ENCODE peak calls at places on chromosomes 4 and X, in nine cellular contexts. One of them, this sample, is unnamed.
A peak's percentile ranks its signal among the peaks of the same experiment; 100 is the strongest.

GRCh38 chr4:47278631-47279030 is 184.9 kb downstream of the COMMD8 start:
- DNase-seq in HCT116: no peak
- DNase-seq in K562: no peak
- DNase-seq in HL-60: peak; percentile 6
- DNase-seq in GM23338: no peak
- DNase-seq in SK-N-SH: no peak
- DNase-seq in Panc1: no peak
- DNase-seq in HepG2: no peak
- DNase-seq in GM12878: no peak
- DNase-seq in this sample: no peak

GRCh38 chr4:94550352-94550751 is 98.6 kb downstream of the PDLIM5 start:
- DNase-seq in HCT116: no peak
- DNase-seq in K562: peak; percentile 39
- DNase-seq in HL-60: no peak
- DNase-seq in GM23338: no peak
- DNase-seq in SK-N-SH: no peak
- DNase-seq in Panc1: no peak
- DNase-seq in HepG2: no peak
- DNase-seq in GM12878: no peak
- DNase-seq in this sample: no peak

GRCh38 chrX:115311666-115312065 is 22.2 kb downstream of the LUZP4 start:
- DNase-seq in HCT116: no peak
- DNase-seq in K562: no peak
- DNase-seq in HL-60: no peak
- DNase-seq in GM23338: peak; percentile 66
- DNase-seq in SK-N-SH: peak; percentile 15
- DNase-seq in Panc1: no peak
- DNase-seq in HepG2: no peak
- DNase-seq in GM12878: no peak
- DNase-seq in this sample: no peak

GRCh38 chrX:11111038-11111851 is at the start of gene HCCS:
- DNase-seq in HCT116: peak; percentile 54
- DNase-seq in K562: peak; percentile 88
- DNase-seq in HL-60: peak; percentile 84
- DNase-seq in GM23338: peak; percentile 81
- DNase-seq in SK-N-SH: peak; percentile 91
- DNase-seq in Panc1: no peak
- DNase-seq in HepG2: peak; percentile 67
- DNase-seq in GM12878: peak; percentile 46
- DNase-seq in this sample: peak; percentile 83

GRCh38 chrX:12771445-12772069 is 19.7 kb upstream of the PRPS2 start:
- DNase-seq in HCT116: peak; percentile 44
- DNase-seq in K562: peak; percentile 65
- DNase-seq in HL-60: peak; percentile 63
- DNase-seq in GM23338: peak; percentile 72
- DNase-seq in SK-N-SH: peak; percentile 25
- DNase-seq in Panc1: no peak
- DNase-seq in HepG2: no peak
- DNase-seq in GM12878: peak; percentile 20
- DNase-seq in this sample: peak; percentile 27

GRCh38 chr4:177108708-177109107 is 201.0 kb upstream of the NEIL3 start:
- DNase-seq in HCT116: no peak
- DNase-seq in K562: no peak
- DNase-seq in HL-60: no peak
- DNase-seq in GM23338: peak; percentile 4
- DNase-seq in SK-N-SH: no peak
- DNase-seq in Panc1: no peak
- DNase-seq in HepG2: no peak
- DNase-seq in GM12878: no peak
- DNase-seq in this sample: peak; percentile 4

GRCh38 chr4:67713531-67714247 is 12.7 kb upstream of the UBA6 start:
- DNase-seq in HCT116: no peak
- DNase-seq in K562: peak; percentile 47
- DNase-seq in HL-60: no peak
- DNase-seq in GM23338: no peak
- DNase-seq in SK-N-SH: no peak
- DNase-seq in Panc1: no peak
- DNase-seq in HepG2: no peak
- DNase-seq in GM12878: no peak
- DNase-seq in this sample: peak; percentile 45

GRCh38 chr4:178917756-178918155 is 1475.5 kb upstream of the AGA start:
- DNase-seq in HCT116: no peak
- DNase-seq in K562: no peak
- DNase-seq in HL-60: no peak
- DNase-seq in GM23338: peak; percentile 73
- DNase-seq in SK-N-SH: no peak
- DNase-seq in Panc1: no peak
- DNase-seq in HepG2: no peak
- DNase-seq in GM12878: no peak
- DNase-seq in this sample: no peak

GRCh38 chrX:42992199-42992943 is 214.4 kb upstream of the PPP1R2C start:
- DNase-seq in HCT116: no peak
- DNase-seq in K562: no peak
- DNase-seq in HL-60: no peak
- DNase-seq in GM23338: peak; percentile 53
- DNase-seq in SK-N-SH: no peak
- DNase-seq in Panc1: no peak
- DNase-seq in HepG2: no peak
- DNase-seq in GM12878: no peak
- DNase-seq in this sample: no peak

GRCh38 chrX:20071511-20072079 is 45.1 kb downstream of the MAP7D2 start:
- DNase-seq in HCT116: no peak
- DNase-seq in K562: no peak
- DNase-seq in HL-60: no peak
- DNase-seq in GM23338: no peak
- DNase-seq in SK-N-SH: no peak
- DNase-seq in Panc1: no peak
- DNase-seq in HepG2: peak; percentile 23
- DNase-seq in GM12878: no peak
- DNase-seq in this sample: no peak

GRCh38 chr4:148434075-148434773 is 8.0 kb downstream of the NR3C2 start:
- DNase-seq in HCT116: no peak
- DNase-seq in K562: no peak
- DNase-seq in HL-60: no peak
- DNase-seq in GM23338: no peak
- DNase-seq in SK-N-SH: no peak
- DNase-seq in Panc1: no peak
- DNase-seq in HepG2: no peak
- DNase-seq in GM12878: no peak
- DNase-seq in this sample: no peak

GRCh38 chr4:41102360-41103092 is 111.8 kb downstream of the APBB2 start:
- DNase-seq in HCT116: no peak
- DNase-seq in K562: no peak
- DNase-seq in HL-60: no peak
- DNase-seq in GM23338: no peak
- DNase-seq in SK-N-SH: no peak
- DNase-seq in Panc1: no peak
- DNase-seq in HepG2: no peak
- DNase-seq in GM12878: no peak
- DNase-seq in this sample: no peak

GRCh38 chr4:26171953-26172352 is 148.9 kb upstream of the RBPJ start:
- DNase-seq in HCT116: no peak
- DNase-seq in K562: no peak
- DNase-seq in HL-60: no peak
- DNase-seq in GM23338: no peak
- DNase-seq in SK-N-SH: no peak
- DNase-seq in Panc1: no peak
- DNase-seq in HepG2: no peak
- DNase-seq in GM12878: no peak
- DNase-seq in this sample: no peak

GRCh38 chrX:118345401-118346257 is at the start of gene WDR44:
- DNase-seq in HCT116: peak; percentile 85
- DNase-seq in K562: peak; percentile 93
- DNase-seq in HL-60: peak; percentile 94
- DNase-seq in GM23338: peak; percentile 93
- DNase-seq in SK-N-SH: peak; percentile 88
- DNase-seq in Panc1: peak; percentile 93
- DNase-seq in HepG2: peak; percentile 89
- DNase-seq in GM12878: peak; percentile 82
- DNase-seq in this sample: peak; percentile 90

GRCh38 chr4:86967798-86968197 is 33.0 kb downstream of the AFF1 start:
- DNase-seq in HCT116: no peak
- DNase-seq in K562: no peak
- DNase-seq in HL-60: no peak
- DNase-seq in GM23338: no peak
- DNase-seq in SK-N-SH: no peak
- DNase-seq in Panc1: no peak
- DNase-seq in HepG2: no peak
- DNase-seq in GM12878: no peak
- DNase-seq in this sample: no peak

GRCh38 chrX:77628294-77629025 is 157.6 kb downstream of the ATRX start:
- DNase-seq in HCT116: no peak
- DNase-seq in K562: no peak
- DNase-seq in HL-60: no peak
- DNase-seq in GM23338: no peak
- DNase-seq in SK-N-SH: no peak
- DNase-seq in Panc1: no peak
- DNase-seq in HepG2: no peak
- DNase-seq in GM12878: no peak
- DNase-seq in this sample: no peak

GRCh38 chr4:172868271-172868670 is 300.3 kb upstream of the GALNT7 start:
- DNase-seq in HCT116: no peak
- DNase-seq in K562: no peak
- DNase-seq in HL-60: no peak
- DNase-seq in GM23338: peak; percentile 28
- DNase-seq in SK-N-SH: no peak
- DNase-seq in Panc1: no peak
- DNase-seq in HepG2: no peak
- DNase-seq in GM12878: no peak
- DNase-seq in this sample: no peak

GRCh38 chr4:6618386-6619115 is 21.9 kb upstream of the MRFAP1 start:
- DNase-seq in HCT116: no peak
- DNase-seq in K562: no peak
- DNase-seq in HL-60: no peak
- DNase-seq in GM23338: no peak
- DNase-seq in SK-N-SH: no peak
- DNase-seq in Panc1: no peak
- DNase-seq in HepG2: no peak
- DNase-seq in GM12878: no peak
- DNase-seq in this sample: no peak

DNA sequence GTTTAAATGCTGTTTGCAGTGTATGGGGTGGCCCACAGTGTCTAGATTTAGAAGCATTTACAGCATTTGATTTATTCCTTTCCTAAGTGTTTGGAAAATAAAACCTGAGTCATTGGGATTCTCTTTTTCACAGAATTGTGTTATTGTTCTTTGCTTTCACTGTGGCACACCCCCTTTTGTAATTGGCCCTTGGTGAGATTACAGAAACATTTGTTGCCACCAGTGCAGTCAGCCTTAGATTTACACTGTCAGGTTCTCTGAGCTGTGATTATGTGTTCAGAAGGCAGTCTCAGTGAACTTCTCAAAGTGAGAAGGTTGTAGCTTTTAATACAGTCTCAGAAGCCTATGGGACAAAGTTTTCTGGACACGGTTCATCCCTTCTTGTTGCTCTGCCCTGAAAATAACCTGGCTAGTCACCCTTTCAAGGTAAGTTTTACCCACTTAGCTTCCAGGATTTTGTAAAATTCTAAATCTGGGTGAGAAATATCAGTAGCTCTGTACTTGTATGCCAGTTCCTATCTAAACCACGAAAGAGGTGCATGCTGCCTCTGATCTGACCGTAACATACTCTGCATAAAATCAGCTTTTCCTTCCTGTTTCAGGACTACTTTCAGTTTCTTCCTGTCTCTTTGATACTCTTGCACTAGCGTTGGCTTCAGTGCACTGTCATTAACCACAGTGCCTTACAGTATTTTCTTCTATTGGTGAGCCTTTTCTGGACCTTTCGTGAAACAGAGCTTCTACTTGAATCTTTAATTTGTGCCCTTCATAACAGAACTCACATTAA is 12.6 kb downstream of the RUFY3 start:
- DNase-seq in HCT116: no peak
- DNase-seq in K562: no peak
- DNase-seq in HL-60: peak; percentile 66
- DNase-seq in GM23338: no peak
- DNase-seq in SK-N-SH: no peak
- DNase-seq in Panc1: no peak
- DNase-seq in HepG2: peak; percentile 12
- DNase-seq in GM12878: peak; percentile 74
- DNase-seq in this sample: no peak
- TF ChIP-seq REST in HCT116: no peak
- TF ChIP-seq REST in K562: no peak
- TF ChIP-seq REST in HL-60: no peak
- TF ChIP-seq REST in GM23338: no peak
- TF ChIP-seq REST in SK-N-SH: no peak
- TF ChIP-seq REST in Panc1: no peak
- TF ChIP-seq REST in HepG2: no peak
- TF ChIP-seq REST in GM12878: no peak
- TF ChIP-seq REST in this sample: no peak

GRCh38 chr4:168573870-168574269 is 77.0 kb downstream of the PALLD start:
- DNase-seq in HCT116: no peak
- DNase-seq in K562: no peak
- DNase-seq in HL-60: no peak
- DNase-seq in GM23338: no peak
- DNase-seq in SK-N-SH: no peak
- DNase-seq in Panc1: no peak
- DNase-seq in HepG2: no peak
- DNase-seq in GM12878: no peak
- DNase-seq in this sample: no peak
- TF ChIP-seq REST in HCT116: no peak
- TF ChIP-seq REST in K562: no peak
- TF ChIP-seq REST in HL-60: no peak
- TF ChIP-seq REST in GM23338: no peak
- TF ChIP-seq REST in SK-N-SH: no peak
- TF ChIP-seq REST in Panc1: no peak
- TF ChIP-seq REST in HepG2: no peak
- TF ChIP-seq REST in GM12878: no peak
- TF ChIP-seq REST in this sample: no peak

GRCh38 chr4:183356173-183356825 is 34.1 kb upstream of the CLDN24 start:
- DNase-seq in HCT116: no peak
- DNase-seq in K562: no peak
- DNase-seq in HL-60: no peak
- DNase-seq in GM23338: no peak
- DNase-seq in SK-N-SH: no peak
- DNase-seq in Panc1: no peak
- DNase-seq in HepG2: no peak
- DNase-seq in GM12878: no peak
- DNase-seq in this sample: no peak
- TF ChIP-seq REST in HCT116: no peak
- TF ChIP-seq REST in K562: no peak
- TF ChIP-seq REST in HL-60: no peak
- TF ChIP-seq REST in GM23338: no peak
- TF ChIP-seq REST in SK-N-SH: no peak
- TF ChIP-seq REST in Panc1: no peak
- TF ChIP-seq REST in HepG2: no peak
- TF ChIP-seq REST in GM12878: no peak
- TF ChIP-seq REST in this sample: no peak

DNA sequence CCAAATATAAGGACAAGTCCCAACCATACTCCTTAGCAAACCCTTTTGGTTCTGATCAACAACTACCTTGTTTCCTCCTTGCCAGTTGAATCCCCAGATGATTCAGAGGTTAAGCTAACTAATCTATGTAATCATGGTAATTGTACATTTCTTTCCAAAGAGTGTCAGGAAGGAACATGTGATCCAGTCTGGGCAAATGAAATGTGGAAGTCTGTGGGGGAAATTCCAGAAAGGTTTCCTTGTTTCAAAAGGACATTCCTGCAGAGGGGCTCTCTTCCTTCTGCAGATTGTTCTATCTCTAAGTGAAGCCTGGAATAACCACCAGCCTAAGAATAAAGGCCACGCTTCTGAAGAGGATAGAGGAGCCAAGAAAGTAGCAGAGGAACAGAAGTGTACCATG is 7.0 kb downstream of the PRSS12 start:
- DNase-seq in HCT116: no peak
- DNase-seq in K562: no peak
- DNase-seq in HL-60: no peak
- DNase-seq in GM23338: no peak
- DNase-seq in SK-N-SH: no peak
- DNase-seq in Panc1: no peak
- DNase-seq in HepG2: no peak
- DNase-seq in GM12878: no peak
- DNase-seq in this sample: no peak
- TF ChIP-seq REST in HCT116: no peak
- TF ChIP-seq REST in K562: no peak
- TF ChIP-seq REST in HL-60: no peak
- TF ChIP-seq REST in GM23338: no peak
- TF ChIP-seq REST in SK-N-SH: no peak
- TF ChIP-seq REST in Panc1: no peak
- TF ChIP-seq REST in HepG2: no peak
- TF ChIP-seq REST in GM12878: no peak
- TF ChIP-seq REST in this sample: no peak